ENCODE peak calls at places on chromosome 13, in four cellular contexts. One of them, this sample, is unnamed.

GRCh38 chr13:30873519-30873918 is 32.6 kb upstream of the MEDAG start:
- DNase-seq in esophagus muscularis mucosa: no peak
- DNase-seq in stomach: no peak
- DNase-seq in ovary: no peak
- DNase-seq in this sample: no peak

GRCh38 chr13:21043898-21044297 is 17.5 kb downstream of the LATS2 start:
- DNase-seq in ovary: no peak
- DNase-seq in stomach: no peak
- DNase-seq in esophagus muscularis mucosa: no peak
- DNase-seq in this sample: no peak

GRCh38 chr13:27264181-27264580 is 6.4 kb upstream of the RASL11A start:
- DNase-seq in stomach: no peak
- DNase-seq in ovary: no peak
- DNase-seq in esophagus muscularis mucosa: no peak
- DNase-seq in this sample: no peak

GRCh38 chr13:36151591-36151990 is 20.4 kb upstream of the DCLK1 start:
- DNase-seq in esophagus muscularis mucosa: no peak
- DNase-seq in stomach: no peak
- DNase-seq in ovary: no peak
- DNase-seq in this sample: no peak

GRCh38 chr13:23610187-23610576 is 40.0 kb downstream of the TNFRSF19 start:
- DNase-seq in esophagus muscularis mucosa: no peak
- DNase-seq in ovary: no peak
- DNase-seq in stomach: no peak
- DNase-seq in this sample: no peak

GRCh38 chr13:96994849-96995243 is 570 bp upstream of the OXGR1 start:
- DNase-seq in ovary: no peak
- DNase-seq in stomach: no peak
- DNase-seq in esophagus muscularis mucosa: no peak
- DNase-seq in this sample: no peak

GRCh38 chr13:106238690-106239089 is 296.8 kb downstream of the EFNB2 start:
- DNase-seq in stomach: no peak
- DNase-seq in esophagus muscularis mucosa: no peak
- DNase-seq in ovary: no peak
- DNase-seq in this sample: no peak

GRCh38 chr13:107969551-107969950 is 245.8 kb downstream of the LIG4 start:
- DNase-seq in stomach: no peak
- DNase-seq in esophagus muscularis mucosa: no peak
- DNase-seq in ovary: no peak
- DNase-seq in this sample: no peak

GRCh38 chr13:94431987-94432386 is 47.5 kb downstream of the DCT start:
- DNase-seq in esophagus muscularis mucosa: peak; percentile 70
- DNase-seq in stomach: no peak
- DNase-seq in ovary: no peak
- DNase-seq in this sample: no peak

GRCh38 chr13:50991624-50992610 is 82.3 kb downstream of the RNASEH2B start:
- DNase-seq in esophagus muscularis mucosa: no peak
- DNase-seq in stomach: no peak
- DNase-seq in ovary: no peak
- DNase-seq in this sample: no peak

GRCh38 chr13:23934481-23934880 is 37.2 kb upstream of the C1QTNF9B start:
- DNase-seq in ovary: no peak
- DNase-seq in stomach: no peak
- DNase-seq in esophagus muscularis mucosa: no peak
- DNase-seq in this sample: no peak

GRCh38 chr13:66225071-66225470 is 1005.1 kb downstream of the PCDH9 start:
- DNase-seq in ovary: no peak
- DNase-seq in stomach: no peak
- DNase-seq in esophagus muscularis mucosa: no peak
- DNase-seq in this sample: no peak

GRCh38 chr13:51619614-51620013 is 35.4 kb downstream of the WDFY2 start:
- DNase-seq in stomach: no peak
- DNase-seq in ovary: no peak
- DNase-seq in esophagus muscularis mucosa: no peak
- DNase-seq in this sample: no peak

GRCh38 chr13:51000576-51001260 is 91.1 kb downstream of the RNASEH2B start:
- DNase-seq in ovary: no peak
- DNase-seq in stomach: no peak
- DNase-seq in esophagus muscularis mucosa: peak; percentile 92
- DNase-seq in this sample: peak; percentile 23

GRCh38 chr13:30307194-30307965 is at the start of gene KATNAL1:
- DNase-seq in esophagus muscularis mucosa: no peak
- DNase-seq in stomach: peak; percentile 68
- DNase-seq in ovary: peak; percentile 89
- DNase-seq in this sample: peak; percentile 78

GRCh38 chr13:103514188-103514587 is 448.0 kb upstream of the SLC10A2 start:
- DNase-seq in stomach: no peak
- DNase-seq in ovary: no peak
- DNase-seq in esophagus muscularis mucosa: no peak
- DNase-seq in this sample: no peak

GRCh38 chr13:93857126-93857525 is 622.4 kb downstream of the DCT start:
- DNase-seq in ovary: no peak
- DNase-seq in esophagus muscularis mucosa: no peak
- DNase-seq in stomach: no peak
- DNase-seq in this sample: no peak

GRCh38 chr13:110155072-110155471 is 151.9 kb downstream of the COL4A1 start:
- DNase-seq in ovary: no peak
- DNase-seq in esophagus muscularis mucosa: no peak
- DNase-seq in stomach: no peak
- DNase-seq in this sample: no peak

GRCh38 chr13:49625392-49626137 is 2.7 kb upstream of the ARL11 start:
- DNase-seq in ovary: peak; percentile 52
- DNase-seq in stomach: peak; percentile 87
- DNase-seq in esophagus muscularis mucosa: no peak
- DNase-seq in this sample: peak; percentile 75

GRCh38 chr13:20412761-20413355 is 112.8 kb downstream of the CRYL1 start:
- DNase-seq in ovary: no peak
- DNase-seq in stomach: no peak
- DNase-seq in esophagus muscularis mucosa: no peak
- DNase-seq in this sample: no peak

GRCh38 chr13:76711515-76712182 is 174.6 kb downstream of the KCTD12 start:
- DNase-seq in esophagus muscularis mucosa: no peak
- DNase-seq in ovary: no peak
- DNase-seq in stomach: no peak
- DNase-seq in this sample: peak; percentile 10

GRCh38 chr13:32802159-32802558 is 214.1 kb upstream of the KL start:
- DNase-seq in ovary: no peak
- DNase-seq in esophagus muscularis mucosa: no peak
- DNase-seq in stomach: no peak
- DNase-seq in this sample: no peak

GRCh38 chr13:50730496-50731171 is 112.9 kb downstream of the DLEU7 start:
- DNase-seq in ovary: no peak
- DNase-seq in stomach: no peak
- DNase-seq in esophagus muscularis mucosa: no peak
- DNase-seq in this sample: no peak

GRCh38 chr13:48123827-48124226 is 28.9 kb upstream of the MED4 start:
- DNase-seq in esophagus muscularis mucosa: no peak
- DNase-seq in ovary: no peak
- DNase-seq in stomach: no peak
- DNase-seq in this sample: peak; percentile 10

GRCh38 chr13:31896427-31896826 is 135.1 kb upstream of the FRY start:
- DNase-seq in stomach: no peak
- DNase-seq in esophagus muscularis mucosa: no peak
- DNase-seq in ovary: no peak
- DNase-seq in this sample: no peak

GRCh38 chr13:22812793-22813192 is 368.0 kb upstream of the SGCG start:
- DNase-seq in esophagus muscularis mucosa: no peak
- DNase-seq in ovary: no peak
- DNase-seq in stomach: peak; percentile 63
- DNase-seq in this sample: peak; percentile 15

GRCh38 chr13:72383646-72384045 is 343.8 kb downstream of the MZT1 start:
- DNase-seq in ovary: no peak
- DNase-seq in esophagus muscularis mucosa: no peak
- DNase-seq in stomach: no peak
- DNase-seq in this sample: no peak

GRCh38 chr13:26011996-26012688 is 39.7 kb downstream of the SHISA2 start:
- DNase-seq in stomach: no peak
- DNase-seq in esophagus muscularis mucosa: no peak
- DNase-seq in ovary: no peak
- DNase-seq in this sample: no peak

GRCh38 chr13:40101708-40102359 is 446.4 kb downstream of the COG6 start:
- DNase-seq in ovary: no peak
- DNase-seq in esophagus muscularis mucosa: no peak
- DNase-seq in stomach: no peak
- DNase-seq in this sample: no peak

GRCh38 chr13:83733293-83733692 is 149.0 kb downstream of the SLITRK1 start:
- DNase-seq in esophagus muscularis mucosa: no peak
- DNase-seq in stomach: no peak
- DNase-seq in ovary: no peak
- DNase-seq in this sample: no peak

GRCh38 chr13:83732755-83733154 is 149.5 kb downstream of the SLITRK1 start:
- DNase-seq in ovary: no peak
- DNase-seq in stomach: no peak
- DNase-seq in esophagus muscularis mucosa: no peak
- DNase-seq in this sample: no peak

GRCh38 chr13:83731113-83731512 is 151.2 kb downstream of the SLITRK1 start:
- DNase-seq in stomach: no peak
- DNase-seq in esophagus muscularis mucosa: no peak
- DNase-seq in ovary: no peak
- DNase-seq in this sample: no peak

GRCh38 chr13:83730674-83731073 is 151.6 kb downstream of the SLITRK1 start:
- DNase-seq in esophagus muscularis mucosa: no peak
- DNase-seq in ovary: no peak
- DNase-seq in stomach: no peak
- DNase-seq in this sample: no peak
- TF ChIP-seq POLR2A in esophagus muscularis mucosa: no peak
- TF ChIP-seq POLR2A in ovary: no peak
- TF ChIP-seq POLR2A in stomach: no peak
- TF ChIP-seq POLR2A in this sample: no peak

GRCh38 chr13:98751397-98752110 is 918 bp downstream of the SLC15A1 start:
- DNase-seq in ovary: no peak
- DNase-seq in esophagus muscularis mucosa: no peak
- DNase-seq in stomach: no peak
- DNase-seq in this sample: peak; percentile 27
- H3K4me3 ChIP-seq in ovary: no peak overlapping the region
- H3K4me3 ChIP-seq in esophagus muscularis mucosa: peak overlapping the region; percentile 46
- H3K4me3 ChIP-seq in stomach: peak overlapping the region; percentile 49
- H3K4me3 ChIP-seq in this sample: no peak overlapping the region

GRCh38 chr13:73913043-73913740 is 221.0 kb downstream of the KLF12 start:
- DNase-seq in ovary: no peak
- DNase-seq in esophagus muscularis mucosa: no peak
- DNase-seq in stomach: no peak
- DNase-seq in this sample: no peak

GRCh38 chr13:73914119-73914518 is 220.1 kb downstream of the KLF12 start:
- DNase-seq in ovary: no peak
- DNase-seq in esophagus muscularis mucosa: no peak
- DNase-seq in stomach: no peak
- DNase-seq in this sample: no peak

GRCh38 chr13:73908809-73909208 is 225.4 kb downstream of the KLF12 start:
- DNase-seq in stomach: no peak
- DNase-seq in esophagus muscularis mucosa: no peak
- DNase-seq in ovary: no peak
- DNase-seq in this sample: no peak

GRCh38 chr13:73910733-73911132 is 223.5 kb downstream of the KLF12 start:
- DNase-seq in ovary: no peak
- DNase-seq in stomach: no peak
- DNase-seq in esophagus muscularis mucosa: no peak
- DNase-seq in this sample: no peak
- TF ChIP-seq EP300 in ovary: no peak
- TF ChIP-seq EP300 in stomach: no peak
- TF ChIP-seq EP300 in esophagus muscularis mucosa: no peak
- TF ChIP-seq EP300 in this sample: no peak

DNA sequence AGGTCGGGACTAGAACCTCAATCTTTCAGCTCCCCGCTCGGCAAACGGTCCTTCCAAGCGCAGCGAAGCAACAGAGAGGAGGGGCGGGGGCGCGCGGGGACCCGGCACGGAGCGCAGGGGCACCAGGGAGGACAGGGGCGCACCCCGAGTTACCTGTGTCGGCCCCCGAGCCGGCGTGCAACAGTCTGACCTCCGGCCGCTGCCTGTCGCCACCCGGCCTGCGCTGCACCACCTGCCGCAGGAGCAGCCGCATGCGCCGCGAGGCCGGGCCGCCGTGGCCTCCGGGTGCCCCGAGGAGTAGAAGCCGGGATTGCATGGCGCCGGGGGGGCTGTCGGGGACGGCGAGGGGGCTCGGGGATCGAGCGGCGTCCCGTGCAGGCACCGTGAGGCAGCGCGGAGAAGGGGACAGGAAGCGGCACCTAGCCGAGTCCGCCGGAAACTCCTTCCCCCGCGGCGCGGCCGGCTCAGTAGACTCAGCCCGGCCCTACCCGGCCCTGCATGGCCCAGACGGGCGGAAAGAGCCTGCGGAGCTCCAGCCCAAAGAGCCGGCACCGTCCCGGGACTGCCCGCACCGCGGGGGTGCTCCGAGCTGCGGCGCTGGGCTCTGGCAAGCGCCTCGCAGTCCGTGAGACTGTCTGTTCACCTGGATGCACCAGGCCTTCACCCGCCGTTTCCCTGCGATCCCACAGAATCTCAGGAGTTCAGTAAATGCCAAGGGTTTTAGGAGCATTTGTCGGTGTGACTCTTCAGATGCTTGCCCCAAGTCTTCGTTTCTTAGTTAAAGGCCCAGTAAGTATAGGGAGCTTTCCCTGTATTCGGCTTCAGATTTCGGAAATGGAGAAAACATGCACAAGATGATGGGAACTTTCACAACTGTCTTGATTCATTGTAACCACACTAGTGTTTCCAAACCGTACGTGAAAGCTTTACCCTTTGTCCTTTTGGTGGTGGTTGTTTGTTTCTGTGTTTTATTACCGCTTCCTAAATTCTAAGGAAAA is at the start of gene VWA8:
- DNase-seq in esophagus muscularis mucosa: peak; percentile 94
- DNase-seq in stomach: peak; percentile 85
- DNase-seq in ovary: peak; percentile 88
- DNase-seq in this sample: peak; percentile 87
- TF ChIP-seq POLR2A in esophagus muscularis mucosa: no peak
- TF ChIP-seq POLR2A in stomach: no peak
- TF ChIP-seq POLR2A in ovary: no peak
- TF ChIP-seq POLR2A in this sample: peak; percentile 37

DNA sequence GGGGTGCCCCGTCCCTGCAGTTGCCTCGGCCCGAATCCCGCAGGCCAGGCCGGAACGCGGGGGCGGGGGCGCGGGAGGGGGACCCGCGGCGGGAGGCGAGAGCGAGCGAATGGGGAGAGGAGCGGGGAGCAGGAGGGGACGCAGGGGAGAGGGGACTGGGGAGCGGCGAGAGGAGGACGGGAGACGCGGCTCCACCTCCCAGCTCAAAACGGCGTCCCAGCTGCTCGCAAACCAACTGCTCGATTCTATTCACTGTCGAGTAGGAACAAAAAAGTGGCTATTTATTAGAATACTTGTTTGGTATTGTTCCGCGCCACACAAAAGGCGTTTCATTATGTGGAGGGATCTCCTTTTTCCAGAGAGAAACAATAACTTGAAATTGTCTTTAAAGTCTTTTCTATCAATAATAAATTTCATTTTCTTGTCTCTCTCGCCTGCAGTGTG is 10.6 kb upstream of the SOX1 start:
- DNase-seq in stomach: no peak
- DNase-seq in ovary: no peak
- DNase-seq in esophagus muscularis mucosa: no peak
- DNase-seq in this sample: no peak
- H3K4me3 ChIP-seq in stomach: peak overlapping the region; percentile 1
- H3K4me3 ChIP-seq in ovary: no peak overlapping the region
- H3K4me3 ChIP-seq in esophagus muscularis mucosa: no peak overlapping the region
- H3K4me3 ChIP-seq in this sample: no peak overlapping the region

This sample was measured in transverse colon.